ENCODE peak calls at places on chromosomes 7 and 10, in six cellular contexts. E, R, B, T, P and L are unnamed samples.

GRCh38 chr7:99000196-99000903 is 122.0 kb downstream of the TRRAP start:
- DNase-seq in E (no peak), R (no peak), B (no peak), T (no peak), P (no peak), L (no peak)

GRCh38 chr10:81600185-81600584 is 274.8 kb upstream of the NRG3 start:
- DNase-seq in E (no peak), R (no peak), B (no peak), T (no peak), P (peak), L (no peak)

GRCh38 chr7:38070718-38071117 is 107.3 kb upstream of the STARD3NL start:
- DNase-seq in E (peak), R (no peak), B (no peak), T (no peak), P (peak), L (no peak)

GRCh38 chr7:135273581-135273980 is 39.9 kb downstream of the STRA8 start:
- DNase-seq in E (no peak), R (no peak), B (no peak), T (no peak), P (no peak), L (no peak)

GRCh38 chr7:36372156-36372555 is 17.5 kb upstream of the ANLN start:
- DNase-seq in E (no peak), R (no peak), B (no peak), T (no peak), P (peak), L (no peak)

GRCh38 chr7:30252885-30253795 is 31.3 kb upstream of the ZNRF2 start:
- DNase-seq in E (peak), R (no peak), B (peak), T (no peak), P (peak), L (no peak)

GRCh38 chr10:71796749-71797405 is 23.6 kb upstream of the VSIR start:
- DNase-seq in E (no peak), R (no peak), B (no peak), T (no peak), P (no peak), L (no peak)

GRCh38 chr7:143882611-143883078 is 19.3 kb downstream of the TCAF1 start:
- DNase-seq in E (peak), R (peak), B (peak), T (no peak), P (no peak), L (no peak)

GRCh38 chr7:90552521-90552920 is 43.6 kb upstream of the CDK14 start:
- DNase-seq in E (no peak), R (peak), B (no peak), T (no peak), P (peak), L (no peak)

GRCh38 chr10:27794157-27794556 is 48.5 kb upstream of the MKX start:
- DNase-seq in E (no peak), R (no peak), B (no peak), T (no peak), P (no peak), L (peak)

GRCh38 chr7:116713918-116714317 is 41.9 kb downstream of the MET start:
- DNase-seq in E (no peak), R (no peak), B (no peak), T (no peak), P (peak), L (no peak)

GRCh38 chr10:3282341-3282740 is 109.8 kb upstream of the PITRM1 start:
- DNase-seq in E (no peak), R (no peak), B (no peak), T (no peak), P (no peak), L (no peak)

GRCh38 chr7:149871576-149871975 is 2.2 kb upstream of the ATP6V0E2 start:
- DNase-seq in E (no peak), R (peak), B (no peak), T (no peak), P (no peak), L (no peak)

GRCh38 chr7:130426541-130426940 is 14.3 kb downstream of the CEP41 start:
- DNase-seq in E (no peak), R (no peak), B (no peak), T (no peak), P (no peak), L (no peak)

GRCh38 chr10:35011771-35012191 is 78.4 kb downstream of the CUL2 start:
- DNase-seq in E (no peak), R (no peak), B (no peak), T (no peak), P (peak), L (no peak)

GRCh38 chr7:139823855-139824670 is 5.0 kb upstream of the TBXAS1 start:
- DNase-seq in E (no peak), R (no peak), B (no peak), T (no peak), P (no peak), L (no peak)

GRCh38 chr10:69576334-69577011 is 3.3 kb upstream of the NEUROG3 start:
- DNase-seq in E (no peak), R (no peak), B (no peak), T (no peak), P (no peak), L (no peak)

GRCh38 chr7:12067156-12067831 is 143.8 kb upstream of the TMEM106B start:
- DNase-seq in E (peak), R (peak), B (no peak), T (peak), P (peak), L (no peak)